ENCODE peak calls at places on chromosomes 3 and 15, in five cellular contexts. C is lung, H is adrenal gland, T is BE2C, F is heart left ventricle. J is an unnamed sample.

GRCh38 chr3:119413603-119414280 is 49.7 kb downstream of the TMEM39A start:
- DNase-seq in C (no peak), H (no peak), T (peak; percentile 65), F (no peak), J (no peak)

GRCh38 chr15:60523056-60523455 is 44.1 kb upstream of the ICE2 start:
- DNase-seq in C (no peak), H (no peak), T (no peak), F (no peak), J (no peak)

GRCh38 chr3:3927965-3928364 is 128.7 kb downstream of the LRRN1 start:
- DNase-seq in C (no peak), H (no peak), T (no peak), F (no peak), J (no peak)

GRCh38 chr3:43523454-43524053 is 98.3 kb downstream of the ANO10 start:
- DNase-seq in C (no peak), H (no peak), T (no peak), F (no peak), J (no peak)

GRCh38 chr3:120569224-120569915 is 26.8 kb upstream of the NDUFB4 start:
- DNase-seq in C (no peak), H (no peak), T (no peak), F (no peak), J (no peak)

GRCh38 chr3:129077222-129077621 is 16.6 kb downstream of the GP9 start:
- DNase-seq in C (no peak), H (no peak), T (no peak), F (no peak), J (no peak)

GRCh38 chr15:74791667-74792066 is 9.8 kb downstream of the CSK start:
- DNase-seq in C (no peak), H (no peak), T (no peak), F (no peak), J (no peak)

GRCh38 chr3:131901686-131902085 is 133.1 kb downstream of the CPNE4 start:
- DNase-seq in C (no peak), H (no peak), T (no peak), F (no peak), J (no peak)

GRCh38 chr3:71226565-71227281 is 356.8 kb downstream of the FOXP1 start:
- DNase-seq in C (no peak), H (no peak), T (no peak), F (peak; percentile 69), J (peak; percentile 30)

GRCh38 chr15:83206971-83207621 is 527 bp downstream of the HDGFL3 start:
- DNase-seq in C (no peak), H (peak; percentile 51), T (peak; percentile 68), F (peak; percentile 75), J (peak; percentile 47)

GRCh38 chr3:46632792-46633191 is 20.5 kb downstream of the FAM240A start:
- DNase-seq in C (no peak), H (no peak), T (no peak), F (no peak), J (no peak)

GRCh38 chr3:13020159-13020558 is 53.1 kb downstream of the IQSEC1 start:
- DNase-seq in C (no peak), H (no peak), T (no peak), F (no peak), J (no peak)

GRCh38 chr3:124833710-124834332 is 53.3 kb downstream of the ITGB5 start:
- DNase-seq in C (no peak), H (no peak), T (no peak), F (no peak), J (no peak)

GRCh38 chr3:148460686-148461085 is 237.0 kb upstream of the AGTR1 start:
- DNase-seq in C (no peak), H (no peak), T (no peak), F (no peak), J (no peak)

GRCh38 chr3:182484184-182484583 is 309.1 kb upstream of the ATP11B start:
- DNase-seq in C (no peak), H (no peak), T (no peak), F (no peak), J (no peak)

GRCh38 chr3:146416366-146416765 is 53.0 kb downstream of the PLSCR2 start:
- DNase-seq in C (no peak), H (no peak), T (no peak), F (no peak), J (no peak)

GRCh38 chr3:157074490-157074889 is 85.5 kb downstream of the CCNL1 start:
- DNase-seq in C (no peak), H (no peak), T (no peak), F (no peak), J (no peak)

GRCh38 chr15:39748276-39748675 is 34.4 kb downstream of the FSIP1 start:
- DNase-seq in C (no peak), H (no peak), T (no peak), F (no peak), J (no peak)

GRCh38 chr3:55373413-55373812 is 113.7 kb downstream of the WNT5A start:
- DNase-seq in C (no peak), H (no peak), T (no peak), F (no peak), J (no peak)

GRCh38 chr3:122245513-122246174 is 62.2 kb downstream of the CASR start:
- DNase-seq in C (no peak), H (no peak), T (no peak), F (no peak), J (no peak)

GRCh38 chr3:120264963-120265362 is 20.1 kb downstream of the GPR156 start:
- DNase-seq in C (no peak), H (no peak), T (no peak), F (no peak), J (no peak)

GRCh38 chr3:100913870-100914654 is 79.2 kb downstream of the ABI3BP start:
- DNase-seq in C (peak; percentile 30), H (no peak), T (no peak), F (no peak), J (peak; percentile 65)

GRCh38 chr15:66647358-66647757 is 54.7 kb upstream of the SMAD6 start:
- DNase-seq in C (no peak), H (no peak), T (peak; percentile 71), F (peak; percentile 78), J (peak; percentile 74)

GRCh38 chr15:82540055-82540983 is at the start of gene RPS17:
- DNase-seq in C (peak; percentile 96), H (peak; percentile 97), T (peak; percentile 96), F (peak; percentile 98), J (peak; percentile 97)

GRCh38 chr3:61530355-61530754 is 31.0 kb upstream of the PTPRG start:
- DNase-seq in C (no peak), H (no peak), T (no peak), F (no peak), J (no peak)

GRCh38 chr15:26280281-26280680 is 417.2 kb upstream of the ATP10A start:
- DNase-seq in C (no peak), H (no peak), T (no peak), F (no peak), J (no peak)

DNA sequence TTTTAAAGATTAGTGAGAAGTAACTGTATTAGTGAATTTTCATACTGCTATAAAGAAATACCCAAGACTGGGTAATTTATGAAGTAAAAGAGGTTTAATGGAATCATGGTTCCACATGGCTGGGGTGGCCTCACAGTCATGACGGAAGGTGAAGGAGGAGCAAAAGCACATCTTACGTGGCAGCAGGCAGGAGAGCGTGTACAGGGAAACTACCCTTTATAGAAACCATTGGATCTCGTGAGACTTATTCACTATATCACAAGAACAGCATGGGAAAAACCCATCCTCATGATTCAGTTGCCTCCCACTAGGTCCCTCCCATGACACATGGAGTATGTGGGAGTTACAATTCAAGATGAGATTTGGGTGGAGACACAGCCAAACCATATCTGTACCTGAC is 812.3 kb upstream of the ALCAM start:
- DNase-seq in C (no peak), H (no peak), T (no peak), F (no peak), J (no peak)
- H3K27me3 ChIP-seq in C (no peaks in the 10 kb centered on the region), H (no peaks in the 10 kb centered on the region), T (no peaks in the 10 kb centered on the region), F (no peaks in the 10 kb centered on the region), J (no peaks in the 10 kb centered on the region)

DNA sequence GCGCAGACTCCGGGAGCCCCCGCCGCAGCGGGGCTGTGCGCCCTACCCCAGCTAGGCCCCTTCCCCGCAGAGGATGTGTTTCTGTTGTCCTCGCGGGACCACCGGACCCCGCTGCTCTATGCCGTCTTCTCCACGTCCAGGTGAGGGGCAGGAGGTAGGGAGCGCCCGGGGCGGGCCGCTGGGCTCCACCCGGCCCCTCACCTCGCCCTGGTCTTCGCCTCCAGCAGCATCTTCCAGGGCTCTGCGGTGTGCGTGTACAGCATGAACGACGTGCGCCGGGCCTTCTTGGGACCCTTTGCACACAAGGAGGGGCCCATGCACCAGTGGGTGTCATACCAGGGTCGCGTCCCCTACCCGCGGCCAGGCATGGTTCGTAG is 4.7 kb downstream of the SEMA3B start:
- DNase-seq in C (no peak), H (no peak), T (no peak), F (no peak), J (no peak)
- H3K27me3 ChIP-seq in C (no peaks in the 10 kb centered on the region), H (peaks cover 4% of the 10 kb centered on the region), T (peaks cover 43% of the 10 kb centered on the region), F (no peaks in the 10 kb centered on the region), J (no peaks in the 10 kb centered on the region)

GRCh38 chr15:73722425-73722824 is 30.7 kb downstream of the INSYN1 start:
- DNase-seq in C (no peak), H (no peak), T (no peak), F (no peak), J (no peak)
- H3K27me3 ChIP-seq in C (no peaks in the 10 kb centered on the region), H (no peaks in the 10 kb centered on the region), T (no peaks in the 10 kb centered on the region), F (no peaks in the 10 kb centered on the region), J (no peaks in the 10 kb centered on the region)

DNA sequence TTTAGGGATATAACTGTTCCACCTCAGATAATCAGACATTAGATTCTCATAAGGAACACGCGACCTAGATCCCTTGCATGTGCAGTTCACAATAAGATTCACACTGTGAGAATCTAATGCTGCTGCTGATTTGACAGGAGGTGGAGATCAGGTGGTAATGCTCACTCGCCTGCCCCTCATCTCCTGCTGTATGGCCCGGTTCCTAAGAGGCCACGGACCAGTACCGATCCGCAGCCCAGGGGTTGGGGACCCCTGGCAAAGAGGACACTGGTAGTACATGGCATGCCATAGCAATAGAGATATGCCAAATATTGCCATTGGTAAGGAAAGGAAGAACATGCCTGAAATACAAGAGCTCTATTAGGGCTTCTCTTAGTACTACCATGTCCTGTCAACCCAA is 59.7 kb downstream of the LSM3 start:
- DNase-seq in C (no peak), H (no peak), T (no peak), F (no peak), J (no peak)
- H3K27me3 ChIP-seq in C (no peaks in the 10 kb centered on the region), H (no peaks in the 10 kb centered on the region), T (no peaks in the 10 kb centered on the region), F (no peaks in the 10 kb centered on the region), J (no peaks in the 10 kb centered on the region)

DNA sequence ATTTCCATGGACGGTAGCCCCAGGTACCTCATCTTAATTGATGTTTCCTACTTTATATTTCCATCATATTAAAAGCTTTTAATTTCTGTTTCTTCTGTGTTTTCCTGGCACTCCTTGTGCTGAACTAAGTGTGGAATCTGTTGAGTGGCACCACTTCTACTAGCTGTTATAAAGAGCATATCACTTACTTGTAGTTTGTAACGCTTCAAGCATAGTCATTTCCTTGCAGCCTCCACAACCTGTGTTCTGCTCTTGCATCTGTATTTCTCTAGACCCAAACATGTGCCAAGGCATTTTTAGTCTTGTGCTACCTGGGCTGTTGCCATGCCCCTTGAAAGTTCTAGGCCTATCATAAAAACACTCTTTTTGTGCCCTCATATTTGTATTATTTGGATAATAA is 16.0 kb downstream of the ZNF654 start:
- DNase-seq in C (no peak), H (no peak), T (no peak), F (no peak), J (no peak)
- H3K27me3 ChIP-seq in C (no peaks in the 10 kb centered on the region), H (no peaks in the 10 kb centered on the region), T (no peaks in the 10 kb centered on the region), F (no peaks in the 10 kb centered on the region), J (no peaks in the 10 kb centered on the region)